ENCODE peak calls at places on chromosome 7, in ten cellular contexts. One of them, this sample, is unnamed.

GRCh38 chr7:98864726-98865420 is 4.9 kb downstream of the TMEM130 start:
- DNase-seq in dorsolateral prefrontal cortex: no peak
- DNase-seq in fibroblast of pulmonary artery: no peak
- DNase-seq in AG04449: no peak
- DNase-seq in heart right ventricle: no peak
- DNase-seq in tibial artery: no peak
- DNase-seq in IMR-90: no peak
- DNase-seq in MM.1S: no peak
- DNase-seq in AG09309: no peak
- DNase-seq in cardiac fibroblast: peak
- DNase-seq in this sample: no peak

GRCh38 chr7:1237704-1238255 is 5.1 kb downstream of the UNCX start:
- DNase-seq in dorsolateral prefrontal cortex: no peak
- DNase-seq in AG09309: no peak
- DNase-seq in MM.1S: no peak
- DNase-seq in fibroblast of pulmonary artery: no peak
- DNase-seq in AG04449: no peak
- DNase-seq in tibial artery: no peak
- DNase-seq in cardiac fibroblast: no peak
- DNase-seq in heart right ventricle: no peak
- DNase-seq in IMR-90: no peak
- DNase-seq in this sample: no peak

GRCh38 chr7:41503438-41503837 is 199.5 kb downstream of the INHBA start:
- DNase-seq in fibroblast of pulmonary artery: peak
- DNase-seq in heart right ventricle: no peak
- DNase-seq in IMR-90: peak
- DNase-seq in cardiac fibroblast: peak
- DNase-seq in tibial artery: no peak
- DNase-seq in dorsolateral prefrontal cortex: no peak
- DNase-seq in AG04449: no peak
- DNase-seq in MM.1S: no peak
- DNase-seq in AG09309: no peak
- DNase-seq in this sample: no peak

GRCh38 chr7:99375070-99375807 is 709 bp downstream of the ARPC1B start:
- DNase-seq in tibial artery: peak
- DNase-seq in dorsolateral prefrontal cortex: peak
- DNase-seq in IMR-90: peak
- DNase-seq in AG04449: no peak
- DNase-seq in heart right ventricle: peak
- DNase-seq in MM.1S: peak
- DNase-seq in fibroblast of pulmonary artery: peak
- DNase-seq in AG09309: no peak
- DNase-seq in cardiac fibroblast: peak
- DNase-seq in this sample: peak

GRCh38 chr7:139709460-139709859 is 68.3 kb downstream of the HIPK2 start:
- DNase-seq in dorsolateral prefrontal cortex: no peak
- DNase-seq in AG04449: no peak
- DNase-seq in MM.1S: no peak
- DNase-seq in heart right ventricle: no peak
- DNase-seq in cardiac fibroblast: peak
- DNase-seq in AG09309: peak
- DNase-seq in IMR-90: peak
- DNase-seq in tibial artery: peak
- DNase-seq in fibroblast of pulmonary artery: peak
- DNase-seq in this sample: no peak

GRCh38 chr7:51366930-51367613 is 50.5 kb upstream of the COBL start:
- DNase-seq in AG04449: no peak
- DNase-seq in AG09309: peak
- DNase-seq in IMR-90: peak
- DNase-seq in cardiac fibroblast: peak
- DNase-seq in heart right ventricle: no peak
- DNase-seq in tibial artery: no peak
- DNase-seq in dorsolateral prefrontal cortex: peak
- DNase-seq in MM.1S: peak
- DNase-seq in fibroblast of pulmonary artery: peak
- DNase-seq in this sample: no peak

GRCh38 chr7:30285067-30285530 is 702 bp downstream of the ZNRF2 start:
- DNase-seq in AG09309: no peak
- DNase-seq in MM.1S: peak
- DNase-seq in cardiac fibroblast: no peak
- DNase-seq in IMR-90: peak
- DNase-seq in tibial artery: peak
- DNase-seq in heart right ventricle: no peak
- DNase-seq in AG04449: no peak
- DNase-seq in fibroblast of pulmonary artery: peak
- DNase-seq in dorsolateral prefrontal cortex: peak
- DNase-seq in this sample: no peak

GRCh38 chr7:36602975-36603887 is 121.1 kb downstream of the AOAH start:
- DNase-seq in AG09309: no peak
- DNase-seq in AG04449: no peak
- DNase-seq in IMR-90: no peak
- DNase-seq in heart right ventricle: no peak
- DNase-seq in MM.1S: no peak
- DNase-seq in tibial artery: no peak
- DNase-seq in fibroblast of pulmonary artery: no peak
- DNase-seq in dorsolateral prefrontal cortex: no peak
- DNase-seq in cardiac fibroblast: no peak
- DNase-seq in this sample: no peak

GRCh38 chr7:124152859-124153692 is 120.2 kb upstream of the TMEM229A start:
- DNase-seq in MM.1S: peak
- DNase-seq in cardiac fibroblast: peak
- DNase-seq in IMR-90: peak
- DNase-seq in AG09309: no peak
- DNase-seq in fibroblast of pulmonary artery: peak
- DNase-seq in heart right ventricle: no peak
- DNase-seq in dorsolateral prefrontal cortex: no peak
- DNase-seq in AG04449: no peak
- DNase-seq in tibial artery: no peak
- DNase-seq in this sample: no peak

GRCh38 chr7:139570119-139570518 is 46.6 kb downstream of the CLEC2L start:
- DNase-seq in heart right ventricle: no peak
- DNase-seq in cardiac fibroblast: no peak
- DNase-seq in fibroblast of pulmonary artery: no peak
- DNase-seq in MM.1S: no peak
- DNase-seq in AG09309: no peak
- DNase-seq in dorsolateral prefrontal cortex: peak
- DNase-seq in IMR-90: no peak
- DNase-seq in AG04449: no peak
- DNase-seq in tibial artery: no peak
- DNase-seq in this sample: no peak

GRCh38 chr7:85023066-85023687 is 163.7 kb downstream of the SEMA3D start:
- DNase-seq in IMR-90: peak
- DNase-seq in AG09309: no peak
- DNase-seq in MM.1S: peak
- DNase-seq in cardiac fibroblast: peak
- DNase-seq in heart right ventricle: no peak
- DNase-seq in tibial artery: no peak
- DNase-seq in dorsolateral prefrontal cortex: no peak
- DNase-seq in fibroblast of pulmonary artery: peak
- DNase-seq in AG04449: no peak
- DNase-seq in this sample: no peak

GRCh38 chr7:145036592-145037386 is 200.9 kb upstream of the TPK1 start:
- DNase-seq in heart right ventricle: peak
- DNase-seq in IMR-90: peak
- DNase-seq in cardiac fibroblast: peak
- DNase-seq in dorsolateral prefrontal cortex: no peak
- DNase-seq in tibial artery: no peak
- DNase-seq in AG04449: no peak
- DNase-seq in MM.1S: peak
- DNase-seq in fibroblast of pulmonary artery: peak
- DNase-seq in AG09309: no peak
- DNase-seq in this sample: no peak

GRCh38 chr7:137687556-137688280 is 159.1 kb downstream of the DGKI start:
- DNase-seq in AG09309: no peak
- DNase-seq in AG04449: no peak
- DNase-seq in heart right ventricle: no peak
- DNase-seq in dorsolateral prefrontal cortex: no peak
- DNase-seq in cardiac fibroblast: peak
- DNase-seq in tibial artery: no peak
- DNase-seq in fibroblast of pulmonary artery: peak
- DNase-seq in MM.1S: no peak
- DNase-seq in IMR-90: peak
- DNase-seq in this sample: no peak

GRCh38 chr7:55521543-55522267 is 50.6 kb downstream of the VOPP1 start:
- DNase-seq in cardiac fibroblast: no peak
- DNase-seq in AG04449: no peak
- DNase-seq in fibroblast of pulmonary artery: no peak
- DNase-seq in IMR-90: peak
- DNase-seq in dorsolateral prefrontal cortex: no peak
- DNase-seq in AG09309: no peak
- DNase-seq in MM.1S: no peak
- DNase-seq in heart right ventricle: no peak
- DNase-seq in tibial artery: no peak
- DNase-seq in this sample: no peak

GRCh38 chr7:23712368-23713284 is 2.6 kb downstream of the STK31 start:
- DNase-seq in MM.1S: peak
- DNase-seq in fibroblast of pulmonary artery: peak
- DNase-seq in tibial artery: no peak
- DNase-seq in AG09309: peak
- DNase-seq in heart right ventricle: no peak
- DNase-seq in AG04449: peak
- DNase-seq in dorsolateral prefrontal cortex: no peak
- DNase-seq in IMR-90: peak
- DNase-seq in cardiac fibroblast: peak
- DNase-seq in this sample: no peak

GRCh38 chr7:32030904-32031692 is 39.1 kb downstream of the PDE1C start:
- DNase-seq in heart right ventricle: no peak
- DNase-seq in fibroblast of pulmonary artery: no peak
- DNase-seq in MM.1S: no peak
- DNase-seq in tibial artery: no peak
- DNase-seq in dorsolateral prefrontal cortex: no peak
- DNase-seq in AG04449: no peak
- DNase-seq in IMR-90: no peak
- DNase-seq in cardiac fibroblast: no peak
- DNase-seq in AG09309: no peak
- DNase-seq in this sample: no peak

GRCh38 chr7:32033006-32033405 is 37.2 kb downstream of the PDE1C start:
- DNase-seq in MM.1S: no peak
- DNase-seq in tibial artery: no peak
- DNase-seq in AG09309: no peak
- DNase-seq in IMR-90: no peak
- DNase-seq in AG04449: no peak
- DNase-seq in dorsolateral prefrontal cortex: no peak
- DNase-seq in cardiac fibroblast: no peak
- DNase-seq in fibroblast of pulmonary artery: no peak
- DNase-seq in heart right ventricle: no peak
- DNase-seq in this sample: no peak

GRCh38 chr7:32032211-32032610 is 38.0 kb downstream of the PDE1C start:
- DNase-seq in IMR-90: no peak
- DNase-seq in cardiac fibroblast: no peak
- DNase-seq in dorsolateral prefrontal cortex: no peak
- DNase-seq in AG09309: no peak
- DNase-seq in fibroblast of pulmonary artery: no peak
- DNase-seq in tibial artery: no peak
- DNase-seq in AG04449: no peak
- DNase-seq in heart right ventricle: no peak
- DNase-seq in MM.1S: no peak
- DNase-seq in this sample: no peak

GRCh38 chr7:32036557-32036956 is 33.6 kb downstream of the PDE1C start:
- DNase-seq in cardiac fibroblast: peak
- DNase-seq in AG04449: no peak
- DNase-seq in dorsolateral prefrontal cortex: no peak
- DNase-seq in fibroblast of pulmonary artery: no peak
- DNase-seq in MM.1S: peak
- DNase-seq in IMR-90: peak
- DNase-seq in tibial artery: no peak
- DNase-seq in heart right ventricle: no peak
- DNase-seq in AG09309: no peak
- DNase-seq in this sample: no peak

GRCh38 chr7:32034052-32034451 is 36.2 kb downstream of the PDE1C start:
- DNase-seq in AG09309: no peak
- DNase-seq in dorsolateral prefrontal cortex: no peak
- DNase-seq in tibial artery: no peak
- DNase-seq in MM.1S: no peak
- DNase-seq in AG04449: no peak
- DNase-seq in fibroblast of pulmonary artery: no peak
- DNase-seq in cardiac fibroblast: no peak
- DNase-seq in heart right ventricle: no peak
- DNase-seq in IMR-90: no peak
- DNase-seq in this sample: no peak
- TF ChIP-seq CTCF in AG09309: no peak
- TF ChIP-seq CTCF in dorsolateral prefrontal cortex: no peak
- TF ChIP-seq CTCF in tibial artery: no peak
- TF ChIP-seq CTCF in MM.1S: no peak
- TF ChIP-seq CTCF in AG04449: no peak
- TF ChIP-seq CTCF in fibroblast of pulmonary artery: no peak
- TF ChIP-seq CTCF in cardiac fibroblast: no peak
- TF ChIP-seq CTCF in heart right ventricle: no peak
- TF ChIP-seq CTCF in IMR-90: no peak
- TF ChIP-seq CTCF in this sample: no peak

GRCh38 chr7:33062782-33063443 is 337 bp upstream of the NT5C3A start:
- DNase-seq in heart right ventricle: peak
- DNase-seq in AG04449: peak
- DNase-seq in MM.1S: peak
- DNase-seq in fibroblast of pulmonary artery: peak
- DNase-seq in AG09309: peak
- DNase-seq in IMR-90: peak
- DNase-seq in dorsolateral prefrontal cortex: peak
- DNase-seq in cardiac fibroblast: peak
- DNase-seq in tibial artery: peak
- DNase-seq in this sample: peak
- TF ChIP-seq CTCF in heart right ventricle: no peak
- TF ChIP-seq CTCF in AG04449: no peak
- TF ChIP-seq CTCF in MM.1S: no peak
- TF ChIP-seq CTCF in fibroblast of pulmonary artery: no peak
- TF ChIP-seq CTCF in AG09309: no peak
- TF ChIP-seq CTCF in IMR-90: no peak
- TF ChIP-seq CTCF in dorsolateral prefrontal cortex: no peak
- TF ChIP-seq CTCF in cardiac fibroblast: no peak
- TF ChIP-seq CTCF in tibial artery: no peak
- TF ChIP-seq CTCF in this sample: no peak

GRCh38 chr7:78118470-78118869 is 319.9 kb downstream of the PHTF2 start:
- DNase-seq in tibial artery: no peak
- DNase-seq in AG09309: no peak
- DNase-seq in cardiac fibroblast: no peak
- DNase-seq in fibroblast of pulmonary artery: no peak
- DNase-seq in AG04449: no peak
- DNase-seq in heart right ventricle: no peak
- DNase-seq in MM.1S: no peak
- DNase-seq in IMR-90: no peak
- DNase-seq in dorsolateral prefrontal cortex: no peak
- DNase-seq in this sample: no peak
- TF ChIP-seq CTCF in tibial artery: no peak
- TF ChIP-seq CTCF in AG09309: no peak
- TF ChIP-seq CTCF in cardiac fibroblast: no peak
- TF ChIP-seq CTCF in fibroblast of pulmonary artery: no peak
- TF ChIP-seq CTCF in AG04449: no peak
- TF ChIP-seq CTCF in heart right ventricle: no peak
- TF ChIP-seq CTCF in MM.1S: no peak
- TF ChIP-seq CTCF in IMR-90: no peak
- TF ChIP-seq CTCF in dorsolateral prefrontal cortex: no peak
- TF ChIP-seq CTCF in this sample: no peak

DNA sequence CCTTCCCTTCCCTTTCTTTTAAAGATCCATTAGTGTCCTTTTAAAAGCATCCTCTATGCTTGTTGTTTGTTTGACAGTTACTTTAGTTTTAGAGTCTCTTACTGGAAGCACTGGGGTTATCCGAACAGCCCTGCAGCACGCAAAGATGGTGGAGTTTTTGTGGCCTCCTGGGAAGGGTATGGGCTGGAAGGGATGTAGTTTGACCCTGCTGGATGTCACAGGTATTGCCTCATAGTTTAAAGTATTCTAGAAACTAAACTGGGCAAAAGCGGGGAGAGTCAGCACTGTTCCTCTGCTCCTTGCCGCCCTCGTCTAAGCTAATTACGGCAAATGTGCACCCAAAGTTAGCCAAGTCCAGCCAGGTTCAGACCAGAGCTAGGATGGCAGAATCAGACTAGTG is 35.8 kb upstream of the GNAI1 start:
- DNase-seq in tibial artery: no peak
- DNase-seq in AG04449: no peak
- DNase-seq in fibroblast of pulmonary artery: no peak
- DNase-seq in AG09309: no peak
- DNase-seq in cardiac fibroblast: no peak
- DNase-seq in heart right ventricle: no peak
- DNase-seq in dorsolateral prefrontal cortex: no peak
- DNase-seq in IMR-90: no peak
- DNase-seq in MM.1S: no peak
- DNase-seq in this sample: no peak
- TF ChIP-seq CTCF in tibial artery: no peak
- TF ChIP-seq CTCF in AG04449: peak
- TF ChIP-seq CTCF in fibroblast of pulmonary artery: peak
- TF ChIP-seq CTCF in AG09309: peak
- TF ChIP-seq CTCF in cardiac fibroblast: peak
- TF ChIP-seq CTCF in heart right ventricle: no peak
- TF ChIP-seq CTCF in dorsolateral prefrontal cortex: no peak
- TF ChIP-seq CTCF in IMR-90: no peak
- TF ChIP-seq CTCF in MM.1S: peak
- TF ChIP-seq CTCF in this sample: peak

This sample was measured in osteocyte.